ENCODE peak calls at places on chromosomes 13 and 19, in five cellular contexts. V is CD8-positive, alpha-beta T cell; T is thoracic aorta; D is CD4-positive, alpha-beta T cell; A is AG04450. L is an unnamed sample.

GRCh38 chr13:57443494-57443893 is 188.1 kb upstream of the PCDH17 start:
- DNase-seq in V (no peak), T (no peak), D (no peak), A (no peak), L (no peak)

GRCh38 chr19:56141416-56141992 is 417 bp downstream of the ZNF444 start:
- DNase-seq in V (no peak), T (no peak), D (peak; percentile 48), A (no peak), L (no peak)

GRCh38 chr13:58985845-58986244 is 1177.9 kb downstream of the DIAPH3 start:
- DNase-seq in V (no peak), T (no peak), D (no peak), A (no peak), L (no peak)

GRCh38 chr13:74586839-74587238 is 452.6 kb upstream of the KLF12 start:
- DNase-seq in V (no peak), T (no peak), D (no peak), A (no peak), L (no peak)

GRCh38 chr13:79194272-79194671 is 211.8 kb downstream of the RBM26 start:
- DNase-seq in V (no peak), T (no peak), D (no peak), A (no peak), L (no peak)

GRCh38 chr13:46184277-46184699 is 2.3 kb upstream of the LCP1 start:
- DNase-seq in V (peak; percentile 57), T (no peak), D (peak; percentile 77), A (no peak), L (peak; percentile 47)

GRCh38 chr19:4059931-4060620 is 6.6 kb downstream of the ZBTB7A start:
- DNase-seq in V (no peak), T (no peak), D (peak; percentile 51), A (no peak), L (peak; percentile 61)

GRCh38 chr19:19514215-19514633 is 1.1 kb downstream of the TSSK6 start:
- DNase-seq in V (no peak), T (no peak), D (no peak), A (no peak), L (no peak)

GRCh38 chr19:33727331-33728028 is 69.2 kb upstream of the KCTD15 start:
- DNase-seq in V (no peak), T (no peak), D (no peak), A (no peak), L (no peak)

GRCh38 chr13:98324105-98324504 is 147.0 kb upstream of the RNF113B start:
- DNase-seq in V (no peak), T (no peak), D (no peak), A (no peak), L (no peak)

GRCh38 chr19:55690109-55690768 is 15.2 kb downstream of the EPN1 start:
- DNase-seq in V (no peak), T (no peak), D (no peak), A (no peak), L (no peak)

GRCh38 chr19:1469936-1470863 is 8.8 kb downstream of the C19orf25 start:
- DNase-seq in V (peak; percentile 38), T (no peak), D (peak; percentile 80), A (no peak), L (peak; percentile 58)

GRCh38 chr13:101875717-101876393 is 423.4 kb downstream of the ITGBL1 start:
- DNase-seq in V (no peak), T (no peak), D (no peak), A (peak; percentile 0), L (no peak)

GRCh38 chr19:42850981-42851717 is 28.4 kb downstream of the PSG1 start:
- DNase-seq in V (no peak), T (peak; percentile 25), D (no peak), A (peak; percentile 89), L (no peak)

GRCh38 chr13:65456150-65456912 is 1773.8 kb downstream of the PCDH9 start:
- DNase-seq in V (no peak), T (no peak), D (no peak), A (no peak), L (no peak)

GRCh38 chr13:106143930-106144709 is 391.3 kb downstream of the EFNB2 start:
- DNase-seq in V (no peak), T (no peak), D (no peak), A (no peak), L (no peak)

GRCh38 chr13:26558074-26558805 is 757 bp downstream of the WASF3 start:
- DNase-seq in V (no peak), T (no peak), D (no peak), A (no peak), L (no peak)

GRCh38 chr19:55383789-55384575 is at the start of gene TMEM238:
- DNase-seq in V (no peak), T (no peak), D (peak; percentile 51), A (no peak), L (peak; percentile 28)

GRCh38 chr13:28528848-28529247 is 33.9 kb upstream of the FLT1 start:
- DNase-seq in V (no peak), T (no peak), D (no peak), A (no peak), L (no peak)

GRCh38 chr19:49387936-49388372 is at the start of gene KASH5:
- DNase-seq in V (peak; percentile 62), T (no peak), D (peak; percentile 90), A (no peak), L (peak; percentile 65)

GRCh38 chr19:29841559-29842367 is 30.0 kb downstream of the CCNE1 start:
- DNase-seq in V (no peak), T (no peak), D (no peak), A (no peak), L (no peak)

GRCh38 chr19:40144947-40145748 is 46.1 kb upstream of the MAP3K10 start:
- DNase-seq in V (no peak), T (no peak), D (no peak), A (no peak), L (no peak)

GRCh38 chr13:111908981-111909380 is 158.0 kb upstream of the SOX1 start:
- DNase-seq in V (no peak), T (no peak), D (no peak), A (no peak), L (no peak)

GRCh38 chr13:111911141-111911720 is 155.7 kb upstream of the SOX1 start:
- DNase-seq in V (no peak), T (no peak), D (no peak), A (no peak), L (no peak)

GRCh38 chr13:111909971-111910671 is 156.8 kb upstream of the SOX1 start:
- DNase-seq in V (no peak), T (no peak), D (no peak), A (no peak), L (no peak)

GRCh38 chr13:111908391-111908790 is 158.6 kb upstream of the SOX1 start:
- DNase-seq in V (no peak), T (no peak), D (no peak), A (no peak), L (no peak)

DNA sequence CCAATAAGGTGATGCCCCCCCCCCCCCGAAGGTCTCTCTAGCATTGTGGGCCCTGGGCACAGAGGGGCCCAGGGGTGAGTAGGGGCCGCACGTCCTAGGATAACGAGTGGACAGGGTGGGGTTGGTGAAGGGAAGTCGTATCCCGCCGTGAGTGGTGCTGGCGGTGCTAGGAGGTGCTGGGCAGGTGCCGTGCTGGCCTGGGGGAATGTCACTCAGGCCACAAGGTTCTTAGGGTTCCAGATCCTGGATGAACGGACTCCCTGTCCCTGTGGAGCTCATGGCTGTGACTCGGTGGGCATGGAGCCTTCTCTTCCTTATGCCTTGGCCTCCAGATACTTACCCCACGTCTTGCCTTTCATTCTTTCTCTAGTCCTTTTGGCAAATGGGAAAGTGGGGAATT is 157.4 kb upstream of the SOX1 start:
- DNase-seq in V (no peak), T (no peak), D (no peak), A (no peak), L (no peak)
- H3K9me3 ChIP-seq in V (no peaks in the 10 kb centered on the region), T (no peaks in the 10 kb centered on the region), D (no peaks in the 10 kb centered on the region), A (peaks cover 89% of the 10 kb centered on the region), L (no peaks in the 10 kb centered on the region)

GRCh38 chr19:44341794-44342193 is 14.7 kb downstream of the ZNF112 start:
- DNase-seq in V (no peak), T (no peak), D (no peak), A (no peak), L (no peak)

GRCh38 chr19:44346556-44346955 is 9.9 kb downstream of the ZNF112 start:
- DNase-seq in V (no peak), T (no peak), D (no peak), A (no peak), L (no peak)

GRCh38 chr19:44345969-44346368 is 10.5 kb downstream of the ZNF112 start:
- DNase-seq in V (no peak), T (no peak), D (no peak), A (no peak), L (no peak)

GRCh38 chr19:44344255-44344654 is 12.2 kb downstream of the ZNF112 start:
- DNase-seq in V (no peak), T (no peak), D (no peak), A (no peak), L (no peak)
- H3K9me3 ChIP-seq in V (peaks cover 5% of the 10 kb centered on the region), T (peaks cover 70% of the 10 kb centered on the region), D (peaks cover 34% of the 10 kb centered on the region), A (no peaks in the 10 kb centered on the region), L (peaks cover 5% of the 10 kb centered on the region)

GRCh38 chr19:7000816-7001215 is 20.4 kb downstream of the MBD3L2B start:
- DNase-seq in V (no peak), T (no peak), D (no peak), A (no peak), L (no peak)
- H3K9me3 ChIP-seq in V (no peaks in the 10 kb centered on the region), T (no peaks in the 10 kb centered on the region), D (no peaks in the 10 kb centered on the region), A (peaks cover 26% of the 10 kb centered on the region), L (no peaks in the 10 kb centered on the region)

DNA sequence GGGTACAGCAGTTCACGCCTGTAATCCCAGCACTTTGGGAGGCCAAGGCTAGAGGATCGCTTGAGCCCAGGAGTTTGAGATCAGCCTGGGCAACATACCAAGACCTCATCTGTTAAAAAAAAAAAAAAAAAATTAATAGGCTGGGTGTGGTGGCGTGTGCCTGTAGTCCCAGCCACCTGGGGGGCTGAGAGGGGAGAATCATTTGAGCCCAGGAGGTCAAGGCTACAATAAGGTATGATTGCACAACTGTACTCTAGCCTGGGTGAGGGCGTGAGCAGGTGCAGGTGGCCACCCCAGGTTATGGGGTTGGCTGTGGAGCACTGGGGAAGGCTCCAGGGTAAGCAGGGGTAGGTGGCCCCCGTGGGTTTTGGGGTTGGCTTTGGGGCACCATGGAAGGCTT is 33.9 kb downstream of the MCF2L start:
- DNase-seq in V (no peak), T (no peak), D (no peak), A (no peak), L (no peak)
- H3K9me3 ChIP-seq in V (no peaks in the 10 kb centered on the region), T (no peaks in the 10 kb centered on the region), D (no peaks in the 10 kb centered on the region), A (peaks cover 16% of the 10 kb centered on the region), L (no peaks in the 10 kb centered on the region)

DNA sequence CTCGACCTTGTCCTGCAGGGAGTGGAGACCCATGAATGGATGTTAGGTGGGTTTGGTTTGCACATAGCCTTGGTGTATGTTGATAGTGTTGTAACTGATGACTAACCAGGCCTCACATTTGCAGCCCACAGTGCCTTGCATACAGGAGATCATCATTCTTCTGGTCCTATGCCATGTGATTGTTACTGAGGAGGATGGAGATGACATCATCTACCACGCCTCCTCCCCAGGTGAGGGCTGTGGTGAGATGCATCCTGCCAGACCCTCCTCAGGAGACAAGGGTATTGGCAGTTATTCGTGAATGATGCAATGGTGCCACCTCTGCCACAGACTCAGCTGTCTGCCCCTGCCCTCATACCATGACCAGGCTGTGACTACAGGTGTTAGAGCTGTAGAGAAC is 1294.1 kb downstream of the UQCRFS1 start:
- DNase-seq in V (no peak), T (no peak), D (no peak), A (no peak), L (no peak)
- H3K9me3 ChIP-seq in V (no peaks in the 10 kb centered on the region), T (no peaks in the 10 kb centered on the region), D (no peaks in the 10 kb centered on the region), A (peaks cover 10% of the 10 kb centered on the region), L (no peaks in the 10 kb centered on the region)

GRCh38 chr19:31892060-31892459 is 453.4 kb upstream of the ZNF507 start:
- DNase-seq in V (no peak), T (no peak), D (no peak), A (no peak), L (no peak)
- H3K9me3 ChIP-seq in V (no peaks in the 10 kb centered on the region), T (no peaks in the 10 kb centered on the region), D (no peaks in the 10 kb centered on the region), A (peaks cover 10% of the 10 kb centered on the region), L (no peaks in the 10 kb centered on the region)

GRCh38 chr19:46076951-46077814 is 36.4 kb upstream of the IGFL4 start:
- DNase-seq in V (no peak), T (no peak), D (no peak), A (peak; percentile 56), L (no peak)
- H3K9me3 ChIP-seq in V (no peaks in the 10 kb centered on the region), T (no peaks in the 10 kb centered on the region), D (peaks cover 7% of the 10 kb centered on the region), A (peaks cover 15% of the 10 kb centered on the region), L (no peaks in the 10 kb centered on the region)

L was measured in T-helper 17 cell.